ENCODE peak calls at places on chromosomes 11 and 22, in seven cellular contexts. T, Y, D, L, U, O and I are unnamed samples.

GRCh38 chr11:57515332-57516060 is at the start of gene SLC43A1:
- DNase-seq in U (peak), O (peak), T (no peak), Y (peak), D (no peak), L (no peak), I (peak)

GRCh38 chr11:33932721-33933120 is 40.8 kb upstream of the LMO2 start:
- DNase-seq in L (no peak), U (no peak), D (no peak), O (no peak), Y (no peak), T (no peak), I (no peak)

GRCh38 chr11:120184371-120184945 is 26.4 kb upstream of the OAF start:
- DNase-seq in T (no peak), D (no peak), L (no peak), Y (no peak), O (no peak), U (no peak), I (no peak)

GRCh38 chr22:39292561-39293074 is 26.8 kb downstream of the RPL3 start:
- DNase-seq in T (no peak), L (peak), Y (no peak), U (no peak), O (no peak), D (no peak), I (no peak)

GRCh38 chr11:96237759-96238158 is 105.2 kb downstream of the MAML2 start:
- DNase-seq in T (no peak), L (no peak), D (no peak), O (no peak), Y (no peak), U (no peak), I (no peak)

GRCh38 chr11:36360833-36361232 is 64.7 kb downstream of the PRR5L start:
- DNase-seq in Y (no peak), T (no peak), L (no peak), D (no peak), O (no peak), U (no peak), I (peak)

GRCh38 chr11:16936643-16937042 is 77.6 kb downstream of the PLEKHA7 start:
- DNase-seq in Y (no peak), U (no peak), D (no peak), O (no peak), L (no peak), T (no peak), I (no peak)

GRCh38 chr11:1053121-1053901 is 16.8 kb upstream of the MUC6 start:
- DNase-seq in Y (no peak), U (no peak), O (no peak), D (no peak), T (no peak), L (no peak), I (no peak)

GRCh38 chr11:75268626-75269366 is 28.2 kb downstream of the TPBGL start:
- DNase-seq in L (no peak), Y (no peak), O (no peak), U (no peak), T (no peak), D (no peak), I (no peak)

GRCh38 chr11:62201376-62201775 is 7.1 kb upstream of the SCGB2A1 start:
- DNase-seq in O (no peak), T (no peak), D (no peak), L (no peak), U (no peak), Y (no peak), I (no peak)

GRCh38 chr11:114089748-114090147 is 30.2 kb downstream of the ZBTB16 start:
- DNase-seq in L (no peak), D (no peak), U (no peak), T (no peak), Y (no peak), O (no peak), I (no peak)

GRCh38 chr11:59172345-59173079 is 580 bp downstream of the DTX4 start:
- DNase-seq in O (no peak), T (peak), Y (peak), U (peak), L (no peak), D (no peak), I (no peak)

GRCh38 chr11:8328848-8329330 is 65.2 kb upstream of the LMO1 start:
- DNase-seq in O (peak), Y (peak), T (peak), D (peak), L (peak), U (peak), I (peak)

GRCh38 chr11:119091083-119091650 is 6.5 kb downstream of the HMBS start:
- DNase-seq in O (no peak), D (no peak), Y (no peak), T (no peak), U (no peak), L (no peak), I (no peak)

GRCh38 chr22:16915711-16916110 is 90.5 kb upstream of the XKR3 start:
- DNase-seq in Y (peak), O (no peak), T (no peak), L (no peak), U (no peak), D (no peak), I (no peak)

GRCh38 chr22:44139773-44140172 is 41.0 kb upstream of the PARVG start:
- DNase-seq in D (no peak), Y (no peak), L (no peak), T (no peak), O (no peak), U (no peak), I (no peak)

GRCh38 chr11:56783448-56784041 is 35.0 kb upstream of the OR9G4 start:
- DNase-seq in L (peak), Y (no peak), O (no peak), U (peak), T (peak), D (no peak), I (peak)

GRCh38 chr22:30602049-30602448 is 4.9 kb upstream of the TCN2 start:
- DNase-seq in O (no peak), U (peak), L (no peak), T (no peak), D (no peak), Y (no peak), I (peak)

GRCh38 chr11:124717786-124718634 is 21.7 kb upstream of the NRGN start:
- DNase-seq in T (no peak), L (no peak), Y (no peak), D (no peak), O (peak), U (no peak), I (peak)

GRCh38 chr11:9132203-9132878 is 40.9 kb upstream of the SCUBE2 start:
- DNase-seq in O (no peak), U (no peak), T (no peak), D (no peak), L (no peak), Y (no peak), I (no peak)

GRCh38 chr11:122984186-122985011 is 2.8 kb upstream of the BSX start:
- DNase-seq in O (no peak), D (no peak), L (no peak), U (no peak), Y (no peak), T (no peak), I (no peak)

GRCh38 chr22:46890819-46891218 is 128.4 kb downstream of the TBC1D22A start:
- DNase-seq in D (no peak), O (no peak), L (no peak), T (no peak), Y (no peak), U (no peak), I (no peak)